ENCODE peak calls at places on chromosomes 11 and 22, in six cellular contexts. M is K562, Z is HCT116, L is GM12878, A is WTC11, C is H1. N is an unnamed sample.

GRCh38 chr11:43508511-43508918 is 149.8 kb downstream of the TTC17 start:
- DNase-seq in M (no peak), L (no peak), Z (no peak), C (no peak), A (no peak), N (no peak)

GRCh38 chr11:46338988-46339666 is 8.1 kb upstream of the DGKZ start:
- DNase-seq in M (no peak), L (no peak), C (peak), A (peak), Z (no peak), N (no peak)

GRCh38 chr11:46001427-46002049 is 79.1 kb downstream of the LARGE2 start:
- DNase-seq in C (no peak), L (no peak), A (no peak), M (no peak), Z (no peak), N (no peak)

GRCh38 chr22:44807915-44808690 is 55.7 kb downstream of the ARHGAP8 start:
- DNase-seq in Z (no peak), M (peak), A (peak), L (no peak), C (no peak), N (peak)

GRCh38 chr11:83272627-83273026 is 13.5 kb downstream of the CCDC90B start:
- DNase-seq in A (no peak), L (no peak), M (no peak), Z (no peak), C (no peak), N (no peak)

GRCh38 chr11:36376888-36377758 is 81.0 kb downstream of the PRR5L start:
- DNase-seq in L (no peak), C (peak), M (no peak), Z (no peak), A (peak), N (peak)

GRCh38 chr11:64916040-64916847 is 765 bp downstream of the ATG2A start:
- DNase-seq in Z (no peak), M (peak), L (no peak), A (no peak), C (no peak), N (peak)

GRCh38 chr11:15327786-15328231 is 213.1 kb downstream of the INSC start:
- DNase-seq in C (peak), L (no peak), M (peak), Z (peak), A (peak), N (peak)

GRCh38 chr11:130166457-130166784 is 6.8 kb downstream of the ST14 start:
- DNase-seq in Z (peak), A (no peak), L (no peak), C (no peak), M (peak), N (no peak)

GRCh38 chr11:776459-777287 is 614 bp downstream of the GATD1 start:
- DNase-seq in L (no peak), M (peak), C (no peak), Z (no peak), A (peak), N (peak)

GRCh38 chr11:34926101-34926830 is 9.8 kb downstream of the PDHX start:
- DNase-seq in Z (peak), L (no peak), A (no peak), C (no peak), M (no peak), N (peak)

GRCh38 chr22:20867179-20868099 is 8.6 kb downstream of the SNAP29 start:
- DNase-seq in L (no peak), Z (no peak), A (no peak), M (peak), C (no peak), N (no peak)

GRCh38 chr11:125942276-125942611 is 3.6 kb upstream of the VSIG10L2 start:
- DNase-seq in A (no peak), M (no peak), Z (no peak), C (no peak), L (no peak), N (no peak)

GRCh38 chr11:119380160-119380815 is 1.2 kb downstream of the USP2 start:
- DNase-seq in A (no peak), C (no peak), M (peak), L (no peak), Z (no peak), N (no peak)

GRCh38 chr11:119378851-119379465 is 2.5 kb downstream of the USP2 start:
- DNase-seq in A (no peak), M (peak), L (no peak), C (no peak), Z (no peak), N (no peak)

GRCh38 chr11:119376197-119376847 is 5.2 kb downstream of the USP2 start:
- DNase-seq in C (no peak), L (no peak), M (no peak), A (no peak), Z (no peak), N (no peak)

GRCh38 chr11:119377112-119377901 is 4.2 kb downstream of the USP2 start:
- DNase-seq in A (no peak), M (peak), Z (no peak), L (no peak), C (no peak), N (no peak)

GRCh38 chr11:119377961-119378667 is 3.4 kb downstream of the USP2 start:
- DNase-seq in L (no peak), M (peak), C (no peak), Z (no peak), A (no peak), N (no peak)
- TF ChIP-seq SP1 in L (no peak), M (no peak), C (peak), Z (no peak), A (no peak), N (no peak)

GRCh38 chr11:69215784-69216415 is 60.2 kb downstream of the SMIM38 start:
- DNase-seq in M (no peak), A (no peak), L (no peak), Z (no peak), C (no peak), N (no peak)
- TF ChIP-seq SP1 in M (no peak), A (no peak), L (no peak), Z (no peak), C (no peak), N (no peak)

GRCh38 chr22:22907551-22908494 is 20.2 kb downstream of the IGLL5 start:
- DNase-seq in A (no peak), L (no peak), Z (no peak), C (no peak), M (peak), N (no peak)

GRCh38 chr22:22908941-22909604 is 21.5 kb downstream of the IGLL5 start:
- DNase-seq in L (no peak), Z (no peak), C (no peak), A (no peak), M (peak), N (no peak)

GRCh38 chr22:22908495-22908861 is 20.9 kb downstream of the IGLL5 start:
- DNase-seq in C (no peak), M (peak), L (no peak), Z (no peak), A (no peak), N (no peak)

GRCh38 chr22:22909605-22910271 is 22.1 kb downstream of the IGLL5 start:
- DNase-seq in C (no peak), Z (no peak), M (no peak), A (no peak), L (no peak), N (no peak)

DNA sequence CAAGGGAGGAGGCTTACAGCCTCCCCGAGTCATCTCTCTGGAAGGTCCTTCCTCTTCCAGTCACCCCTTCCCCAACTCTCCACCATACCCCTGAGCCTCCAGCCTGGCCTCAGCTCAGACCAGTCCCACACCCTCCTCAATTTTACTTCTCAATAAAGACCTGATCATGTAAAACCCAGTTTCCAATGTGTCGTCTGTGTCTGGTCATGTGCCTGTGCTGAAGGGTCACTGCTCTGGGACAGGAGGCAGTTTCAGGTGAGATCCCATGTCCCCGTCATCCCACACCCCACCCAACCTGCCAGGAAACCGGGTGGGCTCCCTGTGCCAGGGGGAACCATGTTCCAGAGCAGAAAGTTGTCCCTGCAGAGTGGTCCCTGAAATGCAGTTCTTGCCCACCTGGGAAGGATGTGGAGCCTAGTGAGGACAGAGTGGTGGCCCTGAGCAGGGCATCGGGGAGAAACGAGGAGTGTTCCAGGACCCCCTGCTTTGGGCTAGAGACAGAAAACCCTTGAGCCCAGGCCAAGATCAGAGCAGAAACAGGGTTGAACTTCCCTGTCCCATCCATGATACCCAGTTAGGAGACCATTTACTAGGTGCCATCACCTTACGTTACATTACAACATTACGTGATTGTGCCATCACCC is 19.4 kb downstream of the IGLL5 start:
- DNase-seq in A (no peak), Z (no peak), C (no peak), M (peak), L (no peak), N (no peak)
- TF ChIP-seq SP1 in A (no peak), Z (no peak), C (no peak), M (no peak), L (no peak), N (no peak)

DNA sequence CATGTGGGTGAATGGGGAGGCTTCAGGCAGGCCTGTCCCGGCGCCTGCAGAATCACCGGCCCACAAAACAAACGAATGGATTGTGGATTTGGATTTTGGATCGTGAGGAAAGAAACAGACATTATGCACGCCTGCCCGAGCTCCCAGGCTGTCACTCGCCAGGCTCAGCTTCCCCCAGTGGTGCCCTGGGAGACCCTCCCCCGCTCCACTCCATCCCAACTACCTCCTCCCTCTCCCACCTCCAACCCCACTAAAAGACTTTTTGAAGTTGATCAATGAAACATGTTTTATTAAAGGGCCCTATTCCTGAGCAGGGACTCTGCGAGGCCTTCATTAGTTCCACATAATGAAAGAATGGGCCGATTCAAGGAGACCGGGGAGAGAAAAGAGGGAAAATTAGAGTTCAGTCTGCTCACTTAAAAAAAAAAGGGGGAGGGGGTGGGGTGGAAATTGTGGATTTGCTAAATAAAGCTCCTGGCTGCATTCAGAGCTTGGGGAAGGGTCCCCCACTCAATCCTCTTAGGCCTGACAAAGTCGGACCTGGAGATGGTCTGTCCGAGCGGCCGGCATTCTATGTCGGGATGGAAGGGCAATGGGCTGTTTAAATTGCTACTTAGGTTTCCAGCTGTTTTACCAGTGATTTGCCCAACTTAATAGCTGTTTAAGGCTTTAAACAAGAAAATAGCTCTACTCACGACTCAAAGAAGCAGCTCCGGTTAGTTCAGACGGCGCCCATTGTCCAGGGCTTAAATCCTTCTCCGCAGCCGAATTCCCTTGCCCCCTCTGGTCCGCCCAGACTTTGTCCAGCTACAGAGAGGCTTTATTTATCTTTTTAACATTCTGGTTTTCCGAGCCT is 20.6 kb upstream of the SCUBE1 start:
- DNase-seq in M (no peak), Z (no peak), L (no peak), C (no peak), A (no peak), N (no peak)
- TF ChIP-seq SP1 in M (no peak), Z (no peak), L (no peak), C (no peak), A (no peak), N (no peak)

GRCh38 chr22:30822216-30823014 is 127.7 kb downstream of the OSBP2 start:
- DNase-seq in M (no peak), A (peak), L (no peak), C (no peak), Z (no peak), N (peak)
- TF ChIP-seq SP1 in M (no peak), A (no peak), L (no peak), C (no peak), Z (no peak), N (no peak)

DNA sequence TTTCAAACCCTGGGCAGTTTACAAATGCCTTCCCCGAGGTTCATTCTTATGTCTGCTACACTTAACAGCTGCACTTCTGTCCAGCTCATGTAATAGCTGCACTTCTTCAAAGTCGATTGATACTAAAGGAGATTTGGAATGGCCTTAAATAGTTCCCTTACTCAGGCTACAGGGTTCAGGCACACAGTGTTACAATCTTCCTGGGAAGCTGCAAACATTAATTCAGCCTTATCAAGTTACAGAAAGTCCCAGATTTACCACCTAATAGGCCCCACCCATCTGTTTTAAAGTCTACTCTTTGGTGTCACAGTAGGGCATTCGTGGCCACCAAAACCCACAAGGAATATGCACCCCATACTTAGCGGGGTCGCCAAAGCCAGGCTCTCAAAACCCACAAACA is 34.9 kb upstream of the CSNK2A3 start:
- DNase-seq in L (no peak), C (no peak), Z (no peak), A (no peak), M (no peak), N (no peak)
- TF ChIP-seq SP1 in L (no peak), C (no peak), Z (no peak), A (no peak), M (no peak), N (no peak)

DNA sequence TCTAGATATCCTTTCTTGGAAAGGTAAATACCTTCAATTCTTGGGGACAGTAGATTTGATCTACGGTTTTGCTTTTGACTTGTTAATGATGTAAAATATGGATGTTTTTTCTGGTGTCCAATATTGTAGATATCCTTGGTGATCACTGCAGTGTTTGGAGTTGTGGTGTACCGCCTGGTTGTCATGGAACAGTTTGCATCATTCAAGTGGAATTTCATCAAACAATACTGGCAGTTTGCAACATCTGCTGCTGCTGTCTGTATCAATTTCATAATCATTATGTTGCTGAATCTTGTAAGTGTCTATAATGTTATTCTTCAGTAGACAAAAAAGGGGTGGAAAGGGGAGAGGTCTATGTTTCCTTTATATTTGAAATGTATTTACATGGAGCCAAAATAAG is 27.4 kb upstream of the MUC15 start:
- DNase-seq in A (no peak), L (no peak), C (no peak), M (no peak), Z (no peak), N (no peak)
- TF ChIP-seq SP1 in A (no peak), L (no peak), C (no peak), M (no peak), Z (no peak), N (no peak)

GRCh38 chr11:117589024-117589423 is 208.0 kb downstream of the DSCAML1 start:
- DNase-seq in A (no peak), C (no peak), L (no peak), M (no peak), Z (no peak), N (no peak)
- TF ChIP-seq SP1 in A (no peak), C (no peak), L (no peak), M (no peak), Z (no peak), N (no peak)